ENCODE peak calls at places on chromosomes 5 and 9, in five cellular contexts. One of them, this sample, is unnamed.

GRCh38 chr9:84575705-84576104 is 93.8 kb upstream of the NTRK2 start:
- DNase-seq in T-helper 9 cell: no peak
- DNase-seq in SW480: no peak
- DNase-seq in MV-4-11: no peak
- DNase-seq in B cell: no peak
- DNase-seq in this sample: no peak

GRCh38 chr5:67063791-67064190 is 132.8 kb downstream of the CD180 start:
- DNase-seq in MV-4-11: no peak
- DNase-seq in T-helper 9 cell: no peak
- DNase-seq in B cell: no peak
- DNase-seq in SW480: no peak
- DNase-seq in this sample: no peak

GRCh38 chr5:142065273-142065672 is 43.3 kb upstream of the NDFIP1 start:
- DNase-seq in SW480: no peak
- DNase-seq in MV-4-11: peak; percentile 86
- DNase-seq in B cell: no peak
- DNase-seq in T-helper 9 cell: no peak
- DNase-seq in this sample: peak; percentile 26

GRCh38 chr9:107952773-107953172 is 463.2 kb upstream of the KLF4 start:
- DNase-seq in T-helper 9 cell: no peak
- DNase-seq in SW480: no peak
- DNase-seq in B cell: no peak
- DNase-seq in MV-4-11: no peak
- DNase-seq in this sample: no peak

GRCh38 chr9:123027517-123027916 is 6.0 kb upstream of the GPR21 start:
- DNase-seq in B cell: no peak
- DNase-seq in MV-4-11: peak; percentile 39
- DNase-seq in SW480: no peak
- DNase-seq in T-helper 9 cell: no peak
- DNase-seq in this sample: no peak

GRCh38 chr9:133950916-133951231 is 41.2 kb downstream of the VAV2 start:
- DNase-seq in T-helper 9 cell: no peak
- DNase-seq in B cell: no peak
- DNase-seq in MV-4-11: no peak
- DNase-seq in SW480: no peak
- DNase-seq in this sample: no peak

GRCh38 chr9:17824191-17824926 is 245.5 kb downstream of the SH3GL2 start:
- DNase-seq in T-helper 9 cell: no peak
- DNase-seq in B cell: no peak
- DNase-seq in MV-4-11: no peak
- DNase-seq in SW480: no peak
- DNase-seq in this sample: no peak

GRCh38 chr5:101580591-101580990 is 677.5 kb upstream of the ST8SIA4 start:
- DNase-seq in T-helper 9 cell: no peak
- DNase-seq in B cell: no peak
- DNase-seq in SW480: no peak
- DNase-seq in MV-4-11: no peak
- DNase-seq in this sample: no peak

GRCh38 chr5:177256296-177256695 is 47.2 kb downstream of the RAB24 start:
- DNase-seq in T-helper 9 cell: no peak
- DNase-seq in MV-4-11: no peak
- DNase-seq in SW480: no peak
- DNase-seq in B cell: no peak
- DNase-seq in this sample: no peak

GRCh38 chr9:571066-571465 is 270.4 kb upstream of the DMRT1 start:
- DNase-seq in SW480: no peak
- DNase-seq in B cell: no peak
- DNase-seq in T-helper 9 cell: no peak
- DNase-seq in MV-4-11: no peak
- DNase-seq in this sample: no peak

GRCh38 chr9:98357921-98358535 is 102.6 kb upstream of the TBC1D2 start:
- DNase-seq in SW480: no peak
- DNase-seq in T-helper 9 cell: no peak
- DNase-seq in B cell: no peak
- DNase-seq in MV-4-11: no peak
- DNase-seq in this sample: no peak

GRCh38 chr5:143106175-143106574 is 297.3 kb downstream of the NR3C1 start:
- DNase-seq in SW480: peak; percentile 62
- DNase-seq in B cell: no peak
- DNase-seq in T-helper 9 cell: no peak
- DNase-seq in MV-4-11: peak; percentile 40
- DNase-seq in this sample: no peak

GRCh38 chr9:16509946-16510504 is 360.4 kb downstream of the BNC2 start:
- DNase-seq in SW480: no peak
- DNase-seq in MV-4-11: peak; percentile 13
- DNase-seq in B cell: no peak
- DNase-seq in T-helper 9 cell: no peak
- DNase-seq in this sample: no peak

GRCh38 chr5:98827161-98827560 is 53.7 kb downstream of the RGMB start:
- DNase-seq in T-helper 9 cell: no peak
- DNase-seq in B cell: no peak
- DNase-seq in MV-4-11: peak; percentile 10
- DNase-seq in SW480: peak; percentile 60
- DNase-seq in this sample: peak; percentile 10